ENCODE peak calls at places on chromosomes 16 and 17, in nine cellular contexts. W is esophagus muscularis mucosa, P is K562, B is A549, G is ovary, L is stomach, H is upper lobe of left lung, X is SK-N-SH, I is sigmoid colon. Z is an unnamed sample. For H3K4me1, the result is how much of the 10 kb centered on the place peaks cover.

GRCh38 chr17:76131692-76132573 is 9.1 kb downstream of the FOXJ1 start:
- DNase-seq in P (no peak), L (no peak), B (no peak), H (no peak), W (no peak), X (no peak), G (no peak), I (no peak), Z (no peak)

GRCh38 chr16:16016388-16016964 is 67.1 kb downstream of the ABCC1 start:
- DNase-seq in B (no peak), L (no peak), G (no peak), H (no peak), X (no peak), P (no peak), I (no peak), W (no peak), Z (no peak)

GRCh38 chr16:19130852-19131808 is 17.4 kb downstream of the ITPRIPL2 start:
- DNase-seq in H (peak), W (no peak), L (no peak), X (no peak), G (no peak), I (peak), B (no peak), P (no peak), Z (no peak)

GRCh38 chr16:20925780-20926179 is 25.2 kb downstream of the LYRM1 start:
- DNase-seq in L (no peak), P (no peak), G (no peak), I (no peak), H (no peak), X (no peak), W (no peak), B (no peak), Z (no peak)

GRCh38 chr16:48426244-48427135 is 41.3 kb upstream of the SIAH1 start:
- DNase-seq in H (no peak), L (no peak), X (no peak), P (no peak), B (no peak), I (no peak), W (no peak), G (no peak), Z (no peak)

GRCh38 chr16:69535123-69536050 is 30.4 kb upstream of the NFAT5 start:
- DNase-seq in P (no peak), W (no peak), H (no peak), X (no peak), I (no peak), L (no peak), B (no peak), G (no peak), Z (no peak)

GRCh38 chr16:25988089-25988488 is 296.3 kb downstream of the HS3ST4 start:
- DNase-seq in H (no peak), X (no peak), G (no peak), P (no peak), I (no peak), L (no peak), W (no peak), B (no peak), Z (no peak)

GRCh38 chr17:78557598-78558039 is 19.6 kb downstream of the DNAH17 start:
- DNase-seq in L (no peak), I (no peak), X (peak), W (no peak), H (no peak), B (peak), G (no peak), P (no peak), Z (no peak)

GRCh38 chr17:31882571-31882970 is 18.9 kb downstream of the UTP6 start:
- DNase-seq in B (no peak), G (no peak), H (no peak), L (no peak), P (no peak), I (no peak), X (no peak), W (no peak), Z (no peak)

GRCh38 chr17:74712756-74713155 is at the start of gene CD300LF:
- DNase-seq in P (no peak), G (no peak), B (no peak), H (peak), L (no peak), W (no peak), I (no peak), X (no peak), Z (peak)

GRCh38 chr16:75534560-75535205 is 1.2 kb downstream of the CHST5 start:
- DNase-seq in L (no peak), H (no peak), B (no peak), P (no peak), X (no peak), G (no peak), W (no peak), I (no peak), Z (no peak)
- TF ChIP-seq EP300 in L (no peak), H (no peak), B (no peak), P (no peak), X (no peak), G (no peak), W (no peak), I (no peak), Z (no peak)

GRCh38 chr17:63634163-63634562 is 11.9 kb downstream of the MAP3K3 start:
- DNase-seq in W (no peak), L (no peak), G (no peak), X (no peak), B (no peak), P (peak), H (no peak), I (no peak), Z (no peak)
- H3K4me1 ChIP-seq in W (half or more), L (half or more), G (under half), X (under half), B (under half), P (under half), H (under half), I (half or more), Z (under half)

DNA sequence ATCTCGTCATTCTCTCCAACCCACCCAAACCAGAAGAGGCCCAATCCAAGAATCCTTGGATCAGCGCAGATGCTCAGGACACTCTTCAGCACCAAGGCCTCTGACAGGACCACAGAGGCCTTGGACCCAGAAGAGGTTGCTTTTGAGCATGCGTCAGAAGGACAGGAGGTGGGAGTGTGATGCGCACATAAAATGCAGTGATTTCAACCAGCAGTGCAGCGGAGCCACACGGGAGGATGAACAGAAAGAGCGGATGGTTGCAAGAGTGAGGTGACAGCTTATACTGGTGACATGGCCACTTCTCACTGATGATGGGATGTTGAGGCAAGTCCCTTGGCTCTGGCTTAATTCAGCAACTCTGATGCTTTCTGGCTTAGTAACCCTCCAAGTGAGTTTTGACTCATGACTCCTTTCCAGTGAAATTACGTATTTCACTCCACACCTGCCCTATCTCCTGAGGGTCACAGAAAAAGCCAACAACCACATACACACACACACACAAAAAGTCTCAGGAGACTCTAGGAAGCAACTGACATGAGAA is 25.2 kb upstream of the ERN1 start:
- DNase-seq in L (no peak), X (no peak), G (no peak), P (no peak), W (no peak), B (no peak), I (no peak), H (no peak), Z (no peak)
- TF ChIP-seq EP300 in L (no peak), X (no peak), G (no peak), P (no peak), W (no peak), B (no peak), I (no peak), H (no peak), Z (no peak)

GRCh38 chr16:78377312-78377711 is 277.9 kb downstream of the WWOX start:
- DNase-seq in H (no peak), B (no peak), X (no peak), G (no peak), I (no peak), W (no peak), L (no peak), P (no peak), Z (no peak)
- H3K4me1 ChIP-seq in H (under half), B (under half), X (under half), G (under half), I (under half), W (under half), L (under half), P (under half), Z (under half)